ENCODE peak calls at places on chromosomes 7 and 10, in four cellular contexts. P, W, M and K are unnamed samples.

GRCh38 chr7:139078911-139079310 is 30.6 kb downstream of the ZC3HAV1 start:
- DNase-seq in P (no peak), W (no peak), M (no peak), K (no peak)

GRCh38 chr7:69564454-69565417 is 33.5 kb upstream of the AUTS2 start:
- DNase-seq in P (no peak), W (no peak), M (peak; percentile 17), K (no peak)

GRCh38 chr7:105098863-105099515 is 85.0 kb downstream of the KMT2E start:
- DNase-seq in P (no peak), W (no peak), M (no peak), K (no peak)

GRCh38 chr7:106167439-106168136 is 55.5 kb upstream of the SYPL1 start:
- DNase-seq in P (no peak), W (no peak), M (peak; percentile 73), K (no peak)

GRCh38 chr10:58998924-58999713 is 177.3 kb upstream of the PHYHIPL start:
- DNase-seq in P (no peak), W (no peak), M (no peak), K (no peak)

GRCh38 chr7:26862806-26863205 is 1.6 kb downstream of the SKAP2 start:
- DNase-seq in P (no peak), W (no peak), M (no peak), K (no peak)

GRCh38 chr7:96303105-96303685 is 18.7 kb downstream of the SLC25A13 start:
- DNase-seq in P (no peak), W (peak; percentile 47), M (no peak), K (no peak)

GRCh38 chr10:110273474-110273873 is 31.2 kb downstream of the SMNDC1 start:
- DNase-seq in P (peak; percentile 4), W (peak; percentile 37), M (peak; percentile 93), K (peak; percentile 53)

GRCh38 chr10:76640765-76641164 is 996.8 kb downstream of the KCNMA1 start:
- DNase-seq in P (no peak), W (no peak), M (no peak), K (no peak)

GRCh38 chr7:148156248-148156647 is 434.3 kb upstream of the C7orf33 start:
- DNase-seq in P (no peak), W (no peak), M (no peak), K (no peak)

GRCh38 chr7:136857573-136857972 is 10.9 kb upstream of the CHRM2 start:
- DNase-seq in P (no peak), W (no peak), M (peak; percentile 54), K (peak; percentile 65)

GRCh38 chr10:133248334-133248715 is 10.7 kb downstream of the VENTX start:
- DNase-seq in P (no peak), W (no peak), M (no peak), K (no peak)

GRCh38 chr10:124280916-124281315 is 137.8 kb downstream of the OAT start:
- DNase-seq in P (no peak), W (no peak), M (no peak), K (no peak)

GRCh38 chr10:90344226-90344625 is 513.6 kb downstream of the HTR7 start:
- DNase-seq in P (no peak), W (no peak), M (no peak), K (no peak)

GRCh38 chr10:62699148-62699547 is 105.4 kb upstream of the ADO start:
- DNase-seq in P (no peak), W (no peak), M (no peak), K (no peak)

GRCh38 chr7:3176112-3176836 is 124.8 kb upstream of the SDK1 start:
- DNase-seq in P (no peak), W (no peak), M (no peak), K (no peak)

GRCh38 chr10:126846469-126846868 is 58.8 kb upstream of the DOCK1 start:
- DNase-seq in P (no peak), W (no peak), M (no peak), K (no peak)

GRCh38 chr7:101315336-101315735 is 6.3 kb downstream of the IFT22 start:
- DNase-seq in P (no peak), W (no peak), M (peak; percentile 87), K (peak; percentile 47)

GRCh38 chr7:3861941-3862340 is 560.9 kb downstream of the SDK1 start:
- DNase-seq in P (no peak), W (peak; percentile 22), M (peak; percentile 27), K (no peak)

GRCh38 chr7:55432937-55433784 is 68.0 kb downstream of the LANCL2 start:
- DNase-seq in P (no peak), W (no peak), M (peak; percentile 52), K (peak; percentile 39)

GRCh38 chr10:34526758-34527730 is 288.1 kb downstream of the PARD3 start:
- DNase-seq in P (no peak), W (no peak), M (no peak), K (peak; percentile 4)

GRCh38 chr7:66867198-66867790 is 53.7 kb upstream of the TMEM248 start:
- DNase-seq in P (no peak), W (no peak), M (no peak), K (no peak)

GRCh38 chr7:129793506-129794310 is 159.1 kb downstream of the UBE2H start:
- DNase-seq in P (no peak), W (no peak), M (no peak), K (no peak)

GRCh38 chr7:138542183-138542582 is 82.1 kb downstream of the TRIM24 start:
- DNase-seq in P (no peak), W (no peak), M (no peak), K (no peak)

GRCh38 chr7:116353614-116354013 is 143.3 kb downstream of the TES start:
- DNase-seq in P (no peak), W (peak; percentile 51), M (no peak), K (no peak)

GRCh38 chr7:158680754-158681153 is 23.9 kb downstream of the NCAPG2 start:
- DNase-seq in P (no peak), W (no peak), M (no peak), K (no peak)